ENCODE peak calls at places on chromosomes 2 and 18, in ten cellular contexts. B is BE2C; K is CD8-positive, alpha-beta T cell; M is lower lobe of right lung; X is SK-N-SH; Q is ovary; Z is AG04450; L is upper lobe of left lung; T is endothelial cell; G is spleen. N is an unnamed sample.

GRCh38 chr2:105732096-105732495 is 12.6 kb upstream of the NCK2 start:
- DNase-seq in B (no peak), K (no peak), M (no peak), X (no peak), Q (no peak), Z (no peak), L (no peak), T (no peak), G (no peak), N (no peak)

GRCh38 chr18:47109049-47109448 is 41.3 kb downstream of the HDHD2 start:
- DNase-seq in B (peak), K (no peak), M (no peak), X (peak), Q (no peak), Z (no peak), L (peak), T (no peak), G (no peak), N (no peak)

GRCh38 chr2:188787661-188788044 is 186.5 kb upstream of the COL3A1 start:
- DNase-seq in B (no peak), K (no peak), M (no peak), X (no peak), Q (no peak), Z (no peak), L (no peak), T (no peak), G (no peak), N (no peak)

GRCh38 chr2:168434164-168434563 is 21.9 kb upstream of the CERS6 start:
- DNase-seq in B (peak), K (no peak), M (no peak), X (peak), Q (no peak), Z (no peak), L (no peak), T (no peak), G (no peak), N (peak)

GRCh38 chr2:227848586-227848985 is 22.8 kb upstream of the DAW1 start:
- DNase-seq in B (no peak), K (no peak), M (no peak), X (no peak), Q (no peak), Z (no peak), L (no peak), T (no peak), G (no peak), N (peak)

GRCh38 chr2:15028406-15028805 is 395.9 kb downstream of the LRATD1 start:
- DNase-seq in B (no peak), K (no peak), M (no peak), X (no peak), Q (no peak), Z (no peak), L (no peak), T (no peak), G (no peak), N (no peak)

GRCh38 chr18:40355701-40356100 is 1599.3 kb upstream of the PIK3C3 start:
- DNase-seq in B (no peak), K (no peak), M (no peak), X (no peak), Q (no peak), Z (peak), L (no peak), T (no peak), G (no peak), N (no peak)

GRCh38 chr2:231198291-231199173 is at the start of gene ARMC9:
- DNase-seq in B (peak), K (peak), M (peak), X (peak), Q (peak), Z (no peak), L (peak), T (peak), G (peak), N (peak)

GRCh38 chr2:208642125-208642779 is 235.7 kb downstream of the PTH2R start:
- DNase-seq in B (no peak), K (no peak), M (no peak), X (no peak), Q (no peak), Z (no peak), L (no peak), T (no peak), G (no peak), N (no peak)

GRCh38 chr2:66571873-66572272 is 136.9 kb downstream of the MEIS1 start:
- DNase-seq in B (no peak), K (no peak), M (no peak), X (no peak), Q (no peak), Z (no peak), L (no peak), T (no peak), G (no peak), N (no peak)

GRCh38 chr2:26424211-26424610 is 22.5 kb downstream of the DRC1 start:
- DNase-seq in B (no peak), K (no peak), M (no peak), X (no peak), Q (no peak), Z (no peak), L (no peak), T (no peak), G (no peak), N (no peak)

GRCh38 chr18:58900015-58900649 is 35.5 kb downstream of the ZNF532 start:
- DNase-seq in B (no peak), K (no peak), M (no peak), X (no peak), Q (no peak), Z (no peak), L (no peak), T (no peak), G (no peak), N (no peak)

GRCh38 chr2:173955004-173955403 is 10.2 kb downstream of the SP3 start:
- DNase-seq in B (no peak), K (no peak), M (no peak), X (no peak), Q (no peak), Z (no peak), L (no peak), T (no peak), G (no peak), N (no peak)
- TF ChIP-seq CTCF in B (no peak), K (no peak), M (no peak), X (peak), Q (no peak), Z (no peak), L (no peak), T (no peak), G (no peak), N (no peak)

GRCh38 chr2:25253153-25253617 is 84.8 kb upstream of the POMC start:
- DNase-seq in B (no peak), K (no peak), M (no peak), X (no peak), Q (no peak), Z (no peak), L (no peak), T (no peak), G (no peak), N (no peak)
- TF ChIP-seq CTCF in B (no peak), K (no peak), M (no peak), X (no peak), Q (no peak), Z (no peak), L (no peak), T (no peak), G (no peak), N (no peak)

GRCh38 chr2:219186754-219187456 is 8.8 kb downstream of the RETREG2 start:
- DNase-seq in B (no peak), K (no peak), M (no peak), X (no peak), Q (no peak), Z (no peak), L (no peak), T (no peak), G (no peak), N (no peak)
- TF ChIP-seq CTCF in B (no peak), K (no peak), M (no peak), X (no peak), Q (no peak), Z (no peak), L (no peak), T (no peak), G (no peak), N (no peak)

GRCh38 chr2:11534078-11534745 is 367 bp downstream of the GREB1 start:
- DNase-seq in B (no peak), K (no peak), M (no peak), X (no peak), Q (no peak), Z (no peak), L (no peak), T (no peak), G (no peak), N (no peak)

GRCh38 chr2:11533278-11534077 is at the start of gene GREB1:
- DNase-seq in B (no peak), K (no peak), M (no peak), X (no peak), Q (peak), Z (no peak), L (no peak), T (no peak), G (no peak), N (no peak)

GRCh38 chr2:11532434-11533055 is 1.3 kb upstream of the GREB1 start:
- DNase-seq in B (no peak), K (no peak), M (no peak), X (no peak), Q (no peak), Z (no peak), L (no peak), T (no peak), G (no peak), N (no peak)

GRCh38 chr2:11535899-11536344 is 2.1 kb downstream of the GREB1 start:
- DNase-seq in B (peak), K (no peak), M (no peak), X (peak), Q (no peak), Z (no peak), L (no peak), T (no peak), G (no peak), N (no peak)

DNA sequence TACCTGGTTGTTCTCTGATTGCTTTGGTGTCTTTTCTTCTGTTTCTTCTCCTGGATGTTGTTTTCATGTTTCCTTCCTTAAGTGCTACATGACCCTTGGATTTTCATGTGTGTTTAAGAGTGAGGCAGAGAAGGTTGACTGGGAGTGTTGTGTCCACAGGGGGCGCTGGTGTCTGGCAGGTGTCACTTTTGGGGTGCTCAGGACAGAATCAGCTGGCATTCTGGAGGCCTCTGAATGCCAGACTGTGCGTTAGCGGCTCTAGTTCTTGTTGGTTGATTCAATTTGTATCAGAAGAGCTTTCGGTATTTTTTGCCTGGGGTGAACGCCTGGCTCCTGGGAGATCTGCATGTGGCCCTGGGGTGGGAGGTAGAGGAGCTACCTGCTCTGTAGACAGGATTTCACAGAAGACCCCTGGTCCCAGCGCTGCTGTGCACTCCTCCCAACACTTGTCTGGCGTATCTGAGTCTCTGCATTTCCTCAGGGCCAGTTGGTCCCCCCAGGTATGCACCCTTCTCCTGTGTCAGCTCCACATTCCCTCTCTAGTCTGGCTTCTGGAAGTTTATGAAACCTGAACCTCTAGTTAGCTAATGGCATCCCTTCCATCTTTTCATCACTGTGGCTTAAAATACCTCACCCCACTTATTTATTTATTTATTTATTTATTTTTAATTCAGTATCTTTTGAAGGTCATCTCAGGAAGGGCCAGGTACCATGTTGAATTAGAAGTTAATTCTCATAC is 1.1 kb downstream of the GREB1 start:
- DNase-seq in B (no peak), K (no peak), M (no peak), X (no peak), Q (no peak), Z (no peak), L (no peak), T (no peak), G (no peak), N (no peak)
- TF ChIP-seq CTCF in B (peak), K (no peak), M (no peak), X (peak), Q (peak), Z (peak), L (no peak), T (peak), G (no peak), N (no peak)

GRCh38 chr18:2547477-2548087 is 23.7 kb downstream of the METTL4 start:
- DNase-seq in B (no peak), K (no peak), M (no peak), X (peak), Q (no peak), Z (peak), L (no peak), T (no peak), G (no peak), N (no peak)
- TF ChIP-seq CTCF in B (peak), K (peak), M (peak), X (peak), Q (peak), Z (peak), L (peak), T (peak), G (peak), N (peak)

DNA sequence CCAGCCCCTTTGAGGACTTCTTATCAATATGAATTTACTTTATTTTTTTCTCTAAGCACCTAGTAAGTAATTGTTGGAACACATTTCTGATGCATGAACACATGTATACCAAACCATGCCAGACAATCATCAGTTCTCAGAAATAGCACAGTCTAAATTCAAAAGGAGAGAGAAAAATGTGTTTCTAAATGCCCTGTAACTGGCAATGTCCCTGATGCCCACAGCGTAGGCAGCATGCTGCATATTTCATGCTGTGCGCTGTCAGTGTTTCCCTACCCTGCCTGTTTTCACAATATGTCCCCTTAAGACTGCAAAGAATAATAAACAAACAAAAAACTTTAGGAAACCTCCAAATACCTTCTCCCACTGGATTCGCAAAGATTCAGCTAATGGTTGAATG is 881.0 kb upstream of the CHAC2 start:
- DNase-seq in B (no peak), K (no peak), M (no peak), X (no peak), Q (no peak), Z (no peak), L (no peak), T (no peak), G (no peak), N (no peak)
- TF ChIP-seq CTCF in B (no peak), K (no peak), M (no peak), X (no peak), Q (no peak), Z (no peak), L (no peak), T (no peak), G (no peak), N (no peak)

GRCh38 chr2:216012830-216013079 is 596 bp downstream of the MREG start:
- DNase-seq in B (no peak), K (no peak), M (no peak), X (peak), Q (no peak), Z (no peak), L (no peak), T (no peak), G (no peak), N (no peak)

GRCh38 chr2:216011320-216011849 is 2.0 kb downstream of the MREG start:
- DNase-seq in B (no peak), K (no peak), M (no peak), X (no peak), Q (no peak), Z (no peak), L (no peak), T (no peak), G (no peak), N (no peak)

GRCh38 chr2:216013080-216013909 is at the start of gene MREG:
- DNase-seq in B (peak), K (peak), M (peak), X (peak), Q (peak), Z (peak), L (peak), T (peak), G (peak), N (peak)

GRCh38 chr2:216014006-216014405 is 655 bp upstream of the MREG start:
- DNase-seq in B (no peak), K (no peak), M (no peak), X (no peak), Q (no peak), Z (no peak), L (no peak), T (no peak), G (no peak), N (no peak)

GRCh38 chr2:216012133-216012829 is 1.1 kb downstream of the MREG start:
- DNase-seq in B (peak), K (no peak), M (no peak), X (peak), Q (no peak), Z (no peak), L (no peak), T (no peak), G (no peak), N (no peak)
- TF ChIP-seq CTCF in B (peak), K (no peak), M (no peak), X (peak), Q (no peak), Z (no peak), L (no peak), T (no peak), G (no peak), N (no peak)

DNA sequence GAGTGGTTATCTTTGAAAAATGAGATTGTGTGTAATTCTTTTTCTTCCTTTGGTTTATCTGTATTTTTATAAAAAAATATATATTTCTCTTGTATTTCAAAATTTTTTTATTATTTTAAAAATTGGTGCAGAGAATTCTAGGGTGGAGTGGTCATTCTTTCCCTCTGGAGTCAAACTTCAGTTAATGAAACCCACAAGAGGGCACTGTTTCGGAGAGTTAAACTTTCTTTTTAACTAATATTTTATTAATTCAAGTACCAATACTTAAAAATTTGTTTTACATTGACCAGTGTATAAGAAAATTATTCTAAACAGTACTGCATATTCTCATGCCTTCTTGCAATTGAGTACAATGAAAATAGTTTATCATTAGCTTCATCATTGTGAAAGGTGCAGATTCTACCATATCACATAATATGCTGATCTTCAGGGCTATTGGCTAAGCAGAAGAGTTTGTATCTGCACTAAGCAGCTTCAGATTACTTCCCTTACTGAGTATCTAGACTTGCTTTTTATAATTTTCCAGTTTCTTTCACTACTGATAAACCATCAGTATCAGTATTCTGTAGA is 50.1 kb downstream of the HS1BP3 start:
- DNase-seq in B (no peak), K (no peak), M (no peak), X (no peak), Q (no peak), Z (no peak), L (no peak), T (no peak), G (no peak), N (no peak)
- TF ChIP-seq CTCF in B (peak), K (no peak), M (peak), X (peak), Q (no peak), Z (peak), L (peak), T (peak), G (peak), N (no peak)